ENCODE peak calls at places on chromosomes 2 and 18, in six cellular contexts. V, B, H, O, J and L are unnamed samples.

GRCh38 chr18:58180172-58180571 is 136.1 kb downstream of the NEDD4L start:
- ATAC-seq in J (no peak), O (no peak), V (no peak), B (no peak), H (no peak), L (no peak)

GRCh38 chr2:127226520-127227263 is 6.6 kb upstream of the CYP27C1 start:
- ATAC-seq in H (peak), B (peak), J (peak), O (peak), V (peak), L (no peak)

GRCh38 chr2:190303642-190304041 is 16.0 kb downstream of the HIBCH start:
- ATAC-seq in V (no peak), H (no peak), B (no peak), J (no peak), O (no peak), L (no peak)

GRCh38 chr2:99648115-99648850 is 158.5 kb upstream of the REV1 start:
- ATAC-seq in O (no peak), H (peak), V (no peak), J (no peak), B (no peak), L (peak)

GRCh38 chr2:129803067-129803466 is 176.4 kb upstream of the RAB6C start:
- ATAC-seq in O (no peak), B (no peak), J (no peak), H (no peak), V (no peak), L (no peak)

GRCh38 chr18:63339920-63340484 is 20.4 kb upstream of the BCL2 start:
- ATAC-seq in J (peak), V (peak), H (no peak), O (peak), B (no peak), L (no peak)

GRCh38 chr2:176165598-176166055 is 8.5 kb downstream of the HOXD3 start:
- ATAC-seq in V (no peak), O (no peak), H (no peak), J (no peak), B (no peak), L (no peak)

GRCh38 chr2:111252436-111252835 is 131.7 kb downstream of the BCL2L11 start:
- ATAC-seq in B (no peak), H (no peak), V (no peak), J (no peak), O (no peak), L (no peak)

GRCh38 chr2:166410828-166411472 is 35.2 kb upstream of the SCN9A start:
- ATAC-seq in J (peak), B (peak), V (peak), H (peak), O (no peak), L (no peak)

GRCh38 chr2:127007652-127008051 is 99.3 kb downstream of the BIN1 start:
- ATAC-seq in V (peak), B (no peak), J (no peak), O (no peak), H (no peak), L (no peak)

GRCh38 chr2:164498841-164499240 is 122.4 kb downstream of the GRB14 start:
- ATAC-seq in O (no peak), J (no peak), H (no peak), B (no peak), V (no peak), L (no peak)

GRCh38 chr2:25197336-25198208 is 29.2 kb upstream of the POMC start:
- ATAC-seq in V (no peak), B (peak), O (no peak), H (no peak), J (no peak), L (no peak)

GRCh38 chr2:138391956-138392355 is 109.6 kb upstream of the SPOPL start:
- ATAC-seq in B (no peak), H (no peak), J (no peak), V (no peak), O (no peak), L (no peak)

GRCh38 chr2:1162768-1163584 is 212.3 kb downstream of the SNTG2 start:
- ATAC-seq in J (no peak), H (no peak), V (no peak), B (no peak), O (no peak), L (no peak)

GRCh38 chr2:25887624-25888242 is 9.4 kb upstream of the ASXL2 start:
- ATAC-seq in O (no peak), J (no peak), H (no peak), V (no peak), B (no peak), L (no peak)

GRCh38 chr2:101732199-101732598 is 34.7 kb downstream of the MAP4K4 start:
- ATAC-seq in V (no peak), H (no peak), J (no peak), B (no peak), O (no peak), L (no peak)

GRCh38 chr2:132623096-132623839 is 46.7 kb downstream of the LYPD1 start:
- ATAC-seq in H (peak), O (no peak), J (no peak), B (no peak), V (no peak), L (no peak)

GRCh38 chr2:160269803-160270570 is 69.9 kb upstream of the ITGB6 start:
- ATAC-seq in H (peak), J (peak), V (peak), O (peak), B (peak), L (peak)

GRCh38 chr2:160469615-160470204 is 23.9 kb downstream of the RBMS1 start:
- ATAC-seq in B (no peak), H (peak), O (no peak), J (no peak), V (no peak), L (no peak)

GRCh38 chr2:177692828-177693269 is 300.3 kb downstream of the AGPS start:
- ATAC-seq in B (peak), J (peak), V (peak), H (no peak), O (no peak), L (no peak)

GRCh38 chr2:17821535-17822451 is 5.5 kb downstream of the MSGN1 start:
- ATAC-seq in O (peak), V (no peak), H (peak), J (peak), B (peak), L (no peak)

GRCh38 chr2:210376618-210377175 is 61.7 kb upstream of the MYL1 start:
- ATAC-seq in J (no peak), O (no peak), V (no peak), H (no peak), B (no peak), L (no peak)

GRCh38 chr18:29012874-29013273 is 835.9 kb upstream of the CDH2 start:
- ATAC-seq in J (no peak), O (no peak), H (no peak), B (no peak), V (no peak), L (no peak)

GRCh38 chr2:181810823-181811695 is 80.5 kb upstream of the ITPRID2 start:
- ATAC-seq in B (peak), J (peak), O (no peak), H (peak), V (peak), L (peak)

GRCh38 chr2:121342751-121343150 is 57.7 kb upstream of the TFCP2L1 start:
- ATAC-seq in H (no peak), J (no peak), O (no peak), B (no peak), V (no peak), L (no peak)

GRCh38 chr18:46754188-46754587 is 2.7 kb downstream of the ST8SIA5 start:
- ATAC-seq in O (peak), H (no peak), V (no peak), B (no peak), J (no peak), L (no peak)

DNA sequence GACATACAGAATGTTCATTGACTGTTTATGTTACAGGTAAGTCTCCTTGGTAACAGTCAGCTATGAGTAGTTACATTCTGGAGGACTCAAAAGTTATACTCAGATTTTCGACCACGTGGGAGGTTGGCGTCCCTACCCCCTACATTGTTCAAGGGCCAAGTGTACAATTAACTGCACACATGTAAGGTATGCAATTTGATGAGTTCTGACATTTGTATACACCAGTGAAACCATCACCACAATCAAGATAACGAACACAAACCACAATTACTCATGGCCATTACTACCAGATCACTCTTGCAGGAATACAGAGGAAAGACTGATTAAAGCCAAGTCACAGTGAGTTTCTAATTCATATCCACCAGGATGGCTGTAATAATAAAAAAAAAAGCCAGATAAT is 39.6 kb upstream of the LDLRAD4 start:
- ATAC-seq in B (no peak), H (no peak), O (peak), V (no peak), J (no peak), L (no peak)
- TF ChIP-seq EP300 in B (no peak), H (no peak), O (no peak), V (no peak), J (no peak), L (no peak)

GRCh38 chr2:150997702-150998480 is 263.8 kb downstream of the RBM43 start:
- ATAC-seq in H (no peak), V (no peak), B (no peak), J (no peak), O (no peak), L (no peak)
- TF ChIP-seq EP300 in H (no peak), V (no peak), B (no peak), J (no peak), O (no peak), L (no peak)

GRCh38 chr2:43488737-43489136 is 107.1 kb downstream of the THADA start:
- ATAC-seq in H (no peak), B (no peak), O (no peak), V (no peak), J (no peak), L (no peak)
- TF ChIP-seq EP300 in H (no peak), B (no peak), O (no peak), V (no peak), J (no peak), L (no peak)

GRCh38 chr2:124585277-124585676 is 560.2 kb downstream of the CNTNAP5 start:
- ATAC-seq in H (no peak), B (peak), O (no peak), V (no peak), J (no peak), L (no peak)
- TF ChIP-seq EP300 in H (no peak), B (no peak), O (no peak), V (no peak), J (no peak), L (no peak)